ENCODE peak calls at places on chromosomes 6 and 20, in five cellular contexts. One of them, this sample, is unnamed.

GRCh38 chr20:63441136-63441776 is 31.2 kb downstream of the KCNQ2 start:
- DNase-seq in neuronal stem cell: no peak
- DNase-seq in H9: no peak
- DNase-seq in H1: no peak
- DNase-seq in mesenchymal stem cell: no peak
- DNase-seq in this sample: no peak

GRCh38 chr20:47111576-47111975 is 216.9 kb downstream of the EYA2 start:
- DNase-seq in neuronal stem cell: no peak
- DNase-seq in H9: no peak
- DNase-seq in H1: no peak
- DNase-seq in mesenchymal stem cell: no peak
- DNase-seq in this sample: no peak

GRCh38 chr6:52537001-52537753 is 39.7 kb downstream of the TRAM2 start:
- DNase-seq in neuronal stem cell: no peak
- DNase-seq in H9: no peak
- DNase-seq in H1: no peak
- DNase-seq in mesenchymal stem cell: no peak
- DNase-seq in this sample: no peak

GRCh38 chr6:140283197-140283596 is 908.7 kb upstream of the CITED2 start:
- DNase-seq in neuronal stem cell: no peak
- DNase-seq in H9: no peak
- DNase-seq in H1: no peak
- DNase-seq in mesenchymal stem cell: no peak
- DNase-seq in this sample: no peak

GRCh38 chr6:76701610-76702009 is 629.1 kb upstream of the IMPG1 start:
- DNase-seq in neuronal stem cell: no peak
- DNase-seq in H9: no peak
- DNase-seq in H1: no peak
- DNase-seq in mesenchymal stem cell: peak; percentile 28
- DNase-seq in this sample: no peak

GRCh38 chr6:15417811-15418210 is 171.9 kb downstream of the JARID2 start:
- DNase-seq in neuronal stem cell: no peak
- DNase-seq in H9: no peak
- DNase-seq in H1: no peak
- DNase-seq in mesenchymal stem cell: peak; percentile 79
- DNase-seq in this sample: no peak

GRCh38 chr6:83215131-83216047 is 22.2 kb downstream of the RWDD2A start:
- DNase-seq in neuronal stem cell: peak; percentile 48
- DNase-seq in H9: peak; percentile 51
- DNase-seq in H1: no peak
- DNase-seq in mesenchymal stem cell: peak; percentile 83
- DNase-seq in this sample: peak; percentile 50

GRCh38 chr6:56143796-56144195 is 103.6 kb downstream of the COL21A1 start:
- DNase-seq in neuronal stem cell: no peak
- DNase-seq in H9: no peak
- DNase-seq in H1: no peak
- DNase-seq in mesenchymal stem cell: no peak
- DNase-seq in this sample: no peak

GRCh38 chr6:37160922-37161778 is 8.8 kb upstream of the PIM1 start:
- DNase-seq in neuronal stem cell: no peak
- DNase-seq in H9: no peak
- DNase-seq in H1: no peak
- DNase-seq in mesenchymal stem cell: peak; percentile 34
- DNase-seq in this sample: no peak

GRCh38 chr20:52783769-52784168 is 188.4 kb upstream of the TSHZ2 start:
- DNase-seq in neuronal stem cell: no peak
- DNase-seq in H9: peak; percentile 59
- DNase-seq in H1: peak; percentile 19
- DNase-seq in mesenchymal stem cell: peak; percentile 4
- DNase-seq in this sample: peak; percentile 23

GRCh38 chr6:75204959-75205775 is 686 bp downstream of the COL12A1 start:
- DNase-seq in neuronal stem cell: peak; percentile 38
- DNase-seq in H9: peak; percentile 41
- DNase-seq in H1: no peak
- DNase-seq in mesenchymal stem cell: peak; percentile 80
- DNase-seq in this sample: peak; percentile 64

GRCh38 chr20:41100001-41100480 is 37.3 kb upstream of the PLCG1 start:
- DNase-seq in neuronal stem cell: no peak
- DNase-seq in H9: no peak
- DNase-seq in H1: no peak
- DNase-seq in mesenchymal stem cell: no peak
- DNase-seq in this sample: no peak

GRCh38 chr20:34794006-34794585 is 31.4 kb downstream of the NCOA6 start:
- DNase-seq in neuronal stem cell: no peak
- DNase-seq in H9: no peak
- DNase-seq in H1: no peak
- DNase-seq in mesenchymal stem cell: no peak
- DNase-seq in this sample: no peak

GRCh38 chr6:10163159-10163962 is 251.5 kb downstream of the TFAP2A start:
- DNase-seq in neuronal stem cell: no peak
- DNase-seq in H9: no peak
- DNase-seq in H1: no peak
- DNase-seq in mesenchymal stem cell: no peak
- DNase-seq in this sample: peak; percentile 91

GRCh38 chr6:42745638-42746451 is at the start of gene TBCC:
- DNase-seq in neuronal stem cell: peak; percentile 98
- DNase-seq in H9: peak; percentile 98
- DNase-seq in H1: peak; percentile 96
- DNase-seq in mesenchymal stem cell: peak; percentile 99
- DNase-seq in this sample: peak; percentile 97

GRCh38 chr6:42745083-42745637 is 743 bp downstream of the TBCC start:
- DNase-seq in neuronal stem cell: peak; percentile 12
- DNase-seq in H9: peak; percentile 42
- DNase-seq in H1: no peak
- DNase-seq in mesenchymal stem cell: peak; percentile 67
- DNase-seq in this sample: peak; percentile 81

GRCh38 chr6:42751055-42751454 is 5.2 kb upstream of the TBCC start:
- DNase-seq in neuronal stem cell: no peak
- DNase-seq in H9: no peak
- DNase-seq in H1: no peak
- DNase-seq in mesenchymal stem cell: no peak
- DNase-seq in this sample: no peak

GRCh38 chr6:42746452-42747400 is 823 bp upstream of the TBCC start:
- DNase-seq in neuronal stem cell: peak; percentile 84
- DNase-seq in H9: peak; percentile 93
- DNase-seq in H1: peak; percentile 86
- DNase-seq in mesenchymal stem cell: peak; percentile 93
- DNase-seq in this sample: peak; percentile 88

DNA sequence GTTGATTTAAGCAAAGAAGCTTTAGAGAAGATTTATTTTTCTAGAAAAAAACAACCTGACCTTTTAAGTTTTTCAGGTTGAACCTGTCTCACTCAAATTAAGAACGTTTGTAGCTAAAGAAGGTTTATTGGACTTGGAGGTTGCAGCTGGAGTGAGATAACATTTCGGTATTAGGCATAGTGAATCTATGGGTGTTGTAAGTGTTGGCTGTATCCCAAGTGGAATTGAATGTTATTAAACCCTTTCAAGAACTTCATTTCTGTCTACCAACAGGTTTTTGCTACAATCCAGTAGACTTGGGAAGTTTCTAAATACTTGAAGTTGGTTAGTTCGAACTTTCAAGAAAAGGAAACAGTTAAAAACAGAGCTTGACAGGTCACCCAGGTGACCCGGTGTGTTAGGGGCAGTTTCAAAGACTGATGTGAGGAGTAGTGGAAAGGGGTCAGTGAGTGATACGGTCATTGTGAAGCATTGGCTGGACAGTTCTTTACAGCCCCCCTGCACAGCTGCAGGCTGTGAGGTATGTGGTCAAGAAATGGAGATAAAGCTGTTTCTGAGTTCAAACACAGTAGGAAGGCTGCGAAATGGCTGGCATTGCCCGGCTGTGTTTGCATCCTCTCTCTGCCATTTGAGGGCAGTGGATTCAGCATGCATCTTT is 2.5 kb upstream of the TBCC start:
- DNase-seq in neuronal stem cell: no peak
- DNase-seq in H9: no peak
- DNase-seq in H1: no peak
- DNase-seq in mesenchymal stem cell: no peak
- DNase-seq in this sample: no peak
- H2AFZ ChIP-seq in neuronal stem cell: no peak overlapping the region
- H2AFZ ChIP-seq in H9: no peak overlapping the region
- H2AFZ ChIP-seq in H1: no peak overlapping the region
- H2AFZ ChIP-seq in mesenchymal stem cell: no peak overlapping the region
- H2AFZ ChIP-seq in this sample: no peak overlapping the region

DNA sequence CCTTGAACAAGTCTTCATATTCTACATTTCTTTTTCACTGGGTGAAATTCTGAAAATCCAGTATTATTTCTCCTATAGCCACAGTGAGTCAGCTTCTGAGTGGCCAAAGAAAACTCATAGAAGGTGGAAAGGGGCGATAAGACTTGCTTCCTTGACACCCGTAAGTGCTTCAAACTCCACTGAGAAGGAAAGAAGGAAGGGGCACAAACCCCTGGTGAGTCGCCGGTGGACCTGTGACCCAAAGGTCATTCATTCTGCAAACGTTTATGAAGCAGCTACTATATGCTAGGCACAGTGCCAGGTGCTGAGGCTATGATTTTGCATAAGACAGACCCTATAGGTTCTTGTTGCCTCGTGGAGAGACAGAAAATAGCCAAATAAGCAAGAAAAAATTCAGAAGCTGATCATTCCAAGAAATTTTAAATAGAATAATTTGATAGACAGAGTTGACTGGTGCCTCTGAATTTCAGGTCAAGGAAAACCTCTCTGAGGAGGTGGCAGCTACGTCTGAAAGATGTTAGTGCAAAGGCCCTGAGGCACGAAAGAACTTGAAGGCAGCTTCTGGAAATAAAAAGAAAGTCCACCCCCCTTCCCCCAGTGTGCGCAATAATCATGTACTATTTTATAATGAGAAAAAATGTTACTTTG is 118.2 kb downstream of the CD24 start:
- DNase-seq in neuronal stem cell: no peak
- DNase-seq in H9: no peak
- DNase-seq in H1: no peak
- DNase-seq in mesenchymal stem cell: no peak
- DNase-seq in this sample: no peak
- H2BK12ac ChIP-seq in neuronal stem cell: no peak overlapping the region
- H2BK12ac ChIP-seq in H9: no peak overlapping the region
- H2BK12ac ChIP-seq in H1: no peak overlapping the region
- H2BK12ac ChIP-seq in mesenchymal stem cell: no peak overlapping the region
- H2BK12ac ChIP-seq in this sample: no peak overlapping the region

GRCh38 chr20:23162887-23163286 is 76.8 kb upstream of the CD93 start:
- DNase-seq in neuronal stem cell: no peak
- DNase-seq in H9: peak; percentile 19
- DNase-seq in H1: no peak
- DNase-seq in mesenchymal stem cell: no peak
- DNase-seq in this sample: no peak
- H2AFZ ChIP-seq in neuronal stem cell: no peak overlapping the region
- H2AFZ ChIP-seq in H9: no peak overlapping the region
- H2AFZ ChIP-seq in H1: no peak overlapping the region
- H2AFZ ChIP-seq in mesenchymal stem cell: no peak overlapping the region
- H2AFZ ChIP-seq in this sample: no peak overlapping the region

GRCh38 chr6:108957221-108957620 is 109.0 kb downstream of the ARMC2 start:
- DNase-seq in neuronal stem cell: no peak
- DNase-seq in H9: no peak
- DNase-seq in H1: no peak
- DNase-seq in mesenchymal stem cell: no peak
- DNase-seq in this sample: no peak
- H2BK12ac ChIP-seq in neuronal stem cell: no peak overlapping the region
- H2BK12ac ChIP-seq in H9: no peak overlapping the region
- H2BK12ac ChIP-seq in H1: no peak overlapping the region
- H2BK12ac ChIP-seq in mesenchymal stem cell: no peak overlapping the region
- H2BK12ac ChIP-seq in this sample: no peak overlapping the region

GRCh38 chr6:38393986-38394385 is 245.7 kb downstream of the BTBD9 start:
- DNase-seq in neuronal stem cell: no peak
- DNase-seq in H9: no peak
- DNase-seq in H1: no peak
- DNase-seq in mesenchymal stem cell: no peak
- DNase-seq in this sample: no peak
- H2AFZ ChIP-seq in neuronal stem cell: no peak overlapping the region
- H2AFZ ChIP-seq in H9: no peak overlapping the region
- H2AFZ ChIP-seq in H1: no peak overlapping the region
- H2AFZ ChIP-seq in mesenchymal stem cell: no peak overlapping the region
- H2AFZ ChIP-seq in this sample: no peak overlapping the region

GRCh38 chr6:161027385-161027784 is 35.8 kb downstream of the MAP3K4 start:
- DNase-seq in neuronal stem cell: no peak
- DNase-seq in H9: no peak
- DNase-seq in H1: no peak
- DNase-seq in mesenchymal stem cell: no peak
- DNase-seq in this sample: peak; percentile 68

GRCh38 chr6:161021543-161021942 is 30.0 kb downstream of the MAP3K4 start:
- DNase-seq in neuronal stem cell: no peak
- DNase-seq in H9: no peak
- DNase-seq in H1: no peak
- DNase-seq in mesenchymal stem cell: no peak
- DNase-seq in this sample: no peak

GRCh38 chr6:161023316-161023715 is 31.7 kb downstream of the MAP3K4 start:
- DNase-seq in neuronal stem cell: no peak
- DNase-seq in H9: no peak
- DNase-seq in H1: no peak
- DNase-seq in mesenchymal stem cell: peak; percentile 51
- DNase-seq in this sample: no peak

GRCh38 chr6:161021978-161022743 is 30.6 kb downstream of the MAP3K4 start:
- DNase-seq in neuronal stem cell: no peak
- DNase-seq in H9: no peak
- DNase-seq in H1: no peak
- DNase-seq in mesenchymal stem cell: no peak
- DNase-seq in this sample: no peak

DNA sequence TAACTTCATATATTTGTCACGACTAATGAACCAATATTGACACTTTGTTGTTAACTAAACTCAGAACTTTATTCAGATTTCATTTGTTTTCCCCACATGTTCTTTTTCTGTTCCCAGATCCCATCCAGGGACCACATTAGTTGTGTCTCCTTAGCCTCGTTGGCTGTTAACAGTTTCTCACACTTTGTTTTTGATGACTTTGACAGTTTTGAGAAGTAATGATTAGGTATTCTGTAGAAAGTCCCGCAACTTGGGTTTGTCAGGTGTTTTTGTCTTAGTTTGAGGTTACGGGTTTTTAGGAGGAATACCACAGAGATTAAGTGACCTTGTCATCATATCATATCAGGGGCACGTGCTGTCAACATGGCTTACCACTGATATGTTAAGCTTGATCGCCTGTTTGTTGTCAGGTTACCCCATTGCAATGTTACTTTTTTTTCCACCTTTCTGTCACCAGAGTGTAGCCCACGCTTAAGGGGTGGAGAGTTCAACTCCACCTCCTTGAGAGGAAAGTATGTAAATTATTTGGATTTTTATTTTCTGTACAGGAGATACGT is 32.9 kb downstream of the MAP3K4 start:
- DNase-seq in neuronal stem cell: no peak
- DNase-seq in H9: no peak
- DNase-seq in H1: no peak
- DNase-seq in mesenchymal stem cell: no peak
- DNase-seq in this sample: no peak
- H2BK12ac ChIP-seq in neuronal stem cell: no peak overlapping the region
- H2BK12ac ChIP-seq in H9: no peak overlapping the region
- H2BK12ac ChIP-seq in H1: no peak overlapping the region
- H2BK12ac ChIP-seq in mesenchymal stem cell: no peak overlapping the region
- H2BK12ac ChIP-seq in this sample: no peak overlapping the region

DNA sequence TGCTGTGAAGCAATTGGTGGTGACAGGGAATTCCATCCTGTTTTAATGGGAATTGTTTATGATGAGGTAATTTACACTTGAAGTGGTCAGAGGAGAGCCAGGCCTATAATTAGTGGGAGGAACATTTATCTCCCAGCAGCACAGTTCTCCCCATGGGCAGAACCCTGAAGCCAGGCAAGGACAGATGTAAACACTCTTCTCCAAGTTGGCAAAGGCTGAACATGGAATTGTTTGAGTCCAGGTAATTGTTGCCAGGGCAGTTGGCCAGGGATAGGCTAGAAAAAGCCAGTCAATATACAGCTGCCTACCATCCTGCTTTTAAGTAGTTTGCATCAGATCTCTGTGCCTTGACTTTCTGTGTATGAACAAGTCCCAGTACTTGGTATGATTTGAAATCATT is 789.7 kb downstream of the FRK start:
- DNase-seq in neuronal stem cell: no peak
- DNase-seq in H9: no peak
- DNase-seq in H1: no peak
- DNase-seq in mesenchymal stem cell: no peak
- DNase-seq in this sample: no peak
- H2AFZ ChIP-seq in neuronal stem cell: no peak overlapping the region
- H2AFZ ChIP-seq in H9: no peak overlapping the region
- H2AFZ ChIP-seq in H1: peak overlapping the region; percentile 42
- H2AFZ ChIP-seq in mesenchymal stem cell: no peak overlapping the region
- H2AFZ ChIP-seq in this sample: no peak overlapping the region

This sample was measured in trophoblast cell.